ENCODE peak calls at places on chromosomes 6 and 20, in four cellular contexts. K is body of pancreas, Y is neuronal stem cell, T is NT2/D1. G is an unnamed sample.
A peak's percentile ranks its signal among the peaks of the same experiment; 100 is the strongest.

GRCh38 chr6:29537714-29538403 is 21.7 kb downstream of the UBD start:
- DNase-seq in K (no peak), Y (no peak), T (no peak), G (no peak)

GRCh38 chr6:21918666-21919065 is 325.1 kb downstream of the SOX4 start:
- DNase-seq in K (no peak), Y (no peak), T (no peak), G (no peak)

GRCh38 chr6:79438015-79438414 is 99.2 kb downstream of the LCA5 start:
- DNase-seq in K (peak; percentile 15), Y (no peak), T (no peak), G (no peak)

GRCh38 chr6:39496951-39497350 is 174.4 kb upstream of the KCNK16 start:
- DNase-seq in K (peak; percentile 25), Y (no peak), T (no peak), G (no peak)

GRCh38 chr6:143592335-143592734 is 80.8 kb upstream of the FUCA2 start:
- DNase-seq in K (peak; percentile 12), Y (no peak), T (no peak), G (peak; percentile 48)

GRCh38 chr6:21451546-21452013 is 142.0 kb upstream of the SOX4 start:
- DNase-seq in K (no peak), Y (no peak), T (no peak), G (no peak)

GRCh38 chr6:119328254-119328653 is 21.3 kb downstream of the MAN1A1 start:
- DNase-seq in K (no peak), Y (no peak), T (no peak), G (no peak)

GRCh38 chr20:5001174-5002076 is at the start of gene SLC23A2:
- DNase-seq in K (peak; percentile 35), Y (no peak), T (peak; percentile 13), G (peak; percentile 53)

GRCh38 chr6:78615430-78615904 is 251.9 kb upstream of the IRAK1BP1 start:
- DNase-seq in K (no peak), Y (no peak), T (no peak), G (no peak)

GRCh38 chr6:35294308-35294945 is 3.2 kb upstream of the DEF6 start:
- DNase-seq in K (peak; percentile 55), Y (peak; percentile 21), T (peak; percentile 42), G (peak; percentile 60)

DNA sequence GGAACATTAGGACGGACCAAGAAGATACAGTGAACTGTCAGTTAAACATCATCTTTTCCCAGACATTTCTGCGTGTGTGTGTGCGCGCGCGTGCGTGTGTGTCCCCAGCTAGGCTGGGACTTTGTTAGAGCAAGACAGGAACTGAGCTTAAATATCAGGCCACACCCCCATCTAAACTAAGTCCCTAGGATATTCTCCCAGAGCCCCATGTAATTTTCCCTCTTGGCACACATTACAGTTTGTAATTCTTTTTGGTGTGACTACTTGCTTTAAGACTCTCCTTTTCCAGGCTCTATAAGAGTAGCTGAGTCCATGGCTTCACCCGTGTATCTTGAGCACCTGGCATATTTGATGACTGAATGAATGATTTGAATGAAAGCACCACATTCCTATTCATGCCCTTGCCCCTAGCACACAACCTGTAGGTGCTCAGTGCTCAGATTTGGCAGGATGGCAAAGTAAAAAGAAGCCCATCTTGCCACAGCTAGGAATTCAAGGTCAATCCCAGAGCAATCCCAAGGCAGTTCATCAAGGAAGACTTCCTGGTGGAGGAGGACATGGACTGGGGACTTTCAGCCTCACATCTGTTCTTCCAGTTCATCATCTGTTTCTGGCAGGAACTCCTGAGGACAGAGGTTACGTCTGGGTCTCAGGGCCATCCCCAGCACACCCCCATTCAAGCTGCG is 69.2 kb downstream of the MRPL14 start:
- DNase-seq in K (no peak), Y (no peak), T (no peak), G (no peak)
- H3K4me1 ChIP-seq in K (no peaks in the 10 kb centered on the region), Y (no peaks in the 10 kb centered on the region), T (peaks cover 8% of the 10 kb centered on the region), G (peaks cover 42% of the 10 kb centered on the region)

GRCh38 chr6:44258921-44259320 is 1.6 kb upstream of the SLC35B2 start:
- DNase-seq in K (no peak), Y (no peak), T (no peak), G (no peak)
- H3K4me1 ChIP-seq in K (peaks cover 62% of the 10 kb centered on the region), Y (peaks cover 24% of the 10 kb centered on the region), T (peaks cover 18% of the 10 kb centered on the region), G (no peaks in the 10 kb centered on the region)

GRCh38 chr20:61557603-61558002 is 305.5 kb downstream of the CDH4 start:
- DNase-seq in K (no peak), Y (no peak), T (no peak), G (no peak)
- H3K4me1 ChIP-seq in K (no peaks in the 10 kb centered on the region), Y (no peaks in the 10 kb centered on the region), T (peaks cover 3% of the 10 kb centered on the region), G (no peaks in the 10 kb centered on the region)

GRCh38 chr20:51631953-51632352 is 89.4 kb upstream of the NFATC2 start:
- DNase-seq in K (no peak), Y (no peak), T (no peak), G (no peak)

GRCh38 chr20:51633430-51633829 is 90.9 kb upstream of the NFATC2 start:
- DNase-seq in K (no peak), Y (no peak), T (no peak), G (no peak)

GRCh38 chr20:51628533-51629398 is 86.2 kb upstream of the NFATC2 start:
- DNase-seq in K (no peak), Y (no peak), T (no peak), G (no peak)

GRCh38 chr20:51629399-51630058 is 87.0 kb upstream of the NFATC2 start:
- DNase-seq in K (no peak), Y (no peak), T (no peak), G (no peak)

GRCh38 chr20:51631011-51631950 is 88.8 kb upstream of the NFATC2 start:
- DNase-seq in K (peak; percentile 55), Y (no peak), T (no peak), G (no peak)
- H3K4me1 ChIP-seq in K (peaks cover 17% of the 10 kb centered on the region), Y (no peaks in the 10 kb centered on the region), T (no peaks in the 10 kb centered on the region), G (no peaks in the 10 kb centered on the region)

GRCh38 chr20:41006936-41007871 is 21.4 kb upstream of the TOP1 start:
- DNase-seq in K (no peak), Y (no peak), T (no peak), G (peak; percentile 52)
- H3K4me1 ChIP-seq in K (peaks cover 33% of the 10 kb centered on the region), Y (peaks cover 2% of the 10 kb centered on the region), T (peaks cover 11% of the 10 kb centered on the region), G (no peaks in the 10 kb centered on the region)

G was measured in BE2C.